ENCODE peak calls at places on chromosomes 4 and X, in eight cellular contexts. V is fibroblast of pulmonary artery; I is lung; Q is suprapubic skin; R is foreskin fibroblast; Z is CD8-positive, alpha-beta T cell; D is AG10803; X is spleen. L is an unnamed sample.

GRCh38 chrX:39969099-39969825 is 128.5 kb downstream of the BCOR start:
- DNase-seq in V (no peak), X (no peak), I (no peak), Z (peak; percentile 29), R (no peak), Q (no peak), D (no peak), L (no peak)

GRCh38 chrX:110846071-110846470 is 50.5 kb upstream of the CHRDL1 start:
- DNase-seq in R (peak; percentile 4), Q (no peak), I (no peak), D (no peak), X (no peak), V (no peak), Z (no peak), L (no peak)

GRCh38 chr4:165328101-165328425 is 594 bp downstream of the MSMO1 start:
- DNase-seq in D (peak; percentile 28), V (no peak), X (no peak), I (no peak), R (no peak), Z (no peak), Q (no peak), L (no peak)

GRCh38 chr4:14608630-14609029 is 393.7 kb upstream of the CPEB2 start:
- DNase-seq in Z (no peak), I (no peak), Q (no peak), D (no peak), V (no peak), X (no peak), R (no peak), L (no peak)

GRCh38 chr4:10611673-10612072 is 72.9 kb downstream of the CLNK start:
- DNase-seq in R (peak; percentile 85), V (peak; percentile 86), D (peak; percentile 75), Q (no peak), I (no peak), Z (no peak), X (no peak), L (peak; percentile 89)

GRCh38 chr4:169314906-169315305 is 44.1 kb upstream of the SH3RF1 start:
- DNase-seq in Z (no peak), I (peak; percentile 68), X (no peak), D (peak; percentile 25), R (peak; percentile 67), V (peak; percentile 68), Q (no peak), L (peak; percentile 77)

GRCh38 chrX:150869450-150869849 is 29.0 kb downstream of the CD99L2 start:
- DNase-seq in R (no peak), Q (no peak), V (no peak), Z (no peak), I (no peak), X (no peak), D (no peak), L (no peak)

GRCh38 chr4:171962110-171962509 is 148.9 kb downstream of the GALNTL6 start:
- DNase-seq in R (no peak), D (no peak), V (no peak), I (no peak), X (no peak), Q (no peak), Z (no peak), L (no peak)

GRCh38 chr4:175238827-175239517 is 320.8 kb downstream of the ADAM29 start:
- DNase-seq in D (no peak), Z (no peak), Q (no peak), V (no peak), I (no peak), X (no peak), R (no peak), L (no peak)

GRCh38 chr4:72430988-72431387 is 138.0 kb downstream of the ADAMTS3 start:
- DNase-seq in I (no peak), D (no peak), X (no peak), Z (no peak), V (no peak), R (no peak), Q (no peak), L (no peak)

GRCh38 chr4:8867624-8868320 is 3.9 kb downstream of the HMX1 start:
- DNase-seq in I (no peak), X (no peak), D (no peak), Q (no peak), R (no peak), V (no peak), Z (no peak), L (no peak)

GRCh38 chr4:116358633-116359222 is 726.6 kb downstream of the TRAM1L1 start:
- DNase-seq in Z (no peak), Q (no peak), D (peak; percentile 49), X (no peak), I (peak; percentile 76), V (peak; percentile 65), R (peak; percentile 20), L (peak; percentile 83)

GRCh38 chrX:121504148-121504547 is 456.7 kb downstream of the GLUD2 start:
- DNase-seq in Q (no peak), X (no peak), R (no peak), I (no peak), V (no peak), D (no peak), Z (no peak), L (no peak)

GRCh38 chr4:46648088-46648744 is 258.3 kb upstream of the GABRA2 start:
- DNase-seq in D (no peak), I (no peak), V (peak; percentile 72), R (no peak), Q (no peak), X (no peak), Z (no peak), L (peak; percentile 1)

GRCh38 chr4:182015893-182016292 is 227.3 kb upstream of the TENM3 start:
- DNase-seq in Q (no peak), Z (no peak), D (peak; percentile 33), X (no peak), R (no peak), V (no peak), I (no peak), L (peak; percentile 43)

GRCh38 chr4:30916337-30917274 is 196.4 kb downstream of the PCDH7 start:
- DNase-seq in I (no peak), Z (no peak), V (no peak), D (no peak), Q (no peak), R (no peak), X (no peak), L (no peak)

GRCh38 chr4:784401-785331 is 41.3 kb downstream of the CPLX1 start:
- DNase-seq in V (no peak), D (no peak), X (no peak), I (no peak), Q (no peak), R (no peak), Z (no peak), L (no peak)

GRCh38 chrX:15737957-15738685 is at the start of gene CA5B:
- DNase-seq in R (peak; percentile 66), V (peak; percentile 91), Q (peak; percentile 94), Z (peak; percentile 94), X (peak; percentile 99), D (peak; percentile 82), I (peak; percentile 97), L (peak; percentile 88)

GRCh38 chr4:13455411-13455810 is 28.7 kb downstream of the RAB28 start:
- DNase-seq in D (peak; percentile 51), Z (no peak), X (no peak), Q (no peak), R (peak; percentile 9), I (no peak), V (peak; percentile 13), L (peak; percentile 10)

GRCh38 chrX:7927259-7928167 is at the start of gene PNPLA4:
- DNase-seq in I (peak; percentile 91), V (peak; percentile 81), R (peak; percentile 64), D (peak; percentile 58), X (peak; percentile 97), Q (peak; percentile 82), Z (peak; percentile 65), L (peak; percentile 85)
- H3K4me3 ChIP-seq in I (peak within 1 kb of the TSS; percentile 68), V (peak within 1 kb of the TSS; percentile 66), R (peak within 1 kb of the TSS; percentile 66), D (peak within 1 kb of the TSS; percentile 59), X (peak within 1 kb of the TSS; percentile 56), Q (peak within 1 kb of the TSS; percentile 56), Z (peak within 1 kb of the TSS; percentile 85), L (peak within 1 kb of the TSS; percentile 64)

GRCh38 chr4:55507612-55508011 is 39.1 kb downstream of the CLOCK start:
- DNase-seq in V (no peak), Q (no peak), R (no peak), I (no peak), Z (no peak), D (peak; percentile 43), X (no peak), L (no peak)

GRCh38 chr4:55512077-55512476 is 34.6 kb downstream of the CLOCK start:
- DNase-seq in Z (no peak), Q (no peak), I (no peak), R (no peak), D (no peak), X (no peak), V (no peak), L (no peak)

GRCh38 chr4:55510685-55511084 is 36.0 kb downstream of the CLOCK start:
- DNase-seq in I (no peak), Z (no peak), D (no peak), X (no peak), R (no peak), Q (no peak), V (no peak), L (no peak)

GRCh38 chr4:55512922-55513571 is 33.7 kb downstream of the CLOCK start:
- DNase-seq in X (no peak), I (no peak), D (no peak), R (no peak), Q (no peak), V (no peak), Z (no peak), L (no peak)

GRCh38 chr4:55509272-55509671 is 37.4 kb downstream of the CLOCK start:
- DNase-seq in Z (no peak), I (no peak), Q (no peak), X (no peak), D (no peak), R (no peak), V (no peak), L (peak; percentile 12)
- TF ChIP-seq CTCF in Z (no peak), I (no peak), Q (no peak), X (no peak), D (no peak), R (no peak), V (no peak), L (no peak)

GRCh38 chr4:87973283-87974169 is 2.0 kb upstream of the SPP1 start:
- DNase-seq in I (no peak), R (peak; percentile 67), D (peak; percentile 93), Q (no peak), V (peak; percentile 70), Z (no peak), X (peak; percentile 66), L (peak; percentile 89)
- H3K4me3 ChIP-seq in I (no peak overlapping the region), R (peak overlapping the region; percentile 45), D (peak overlapping the region; percentile 47), Q (no peak overlapping the region), V (no peak overlapping the region), Z (no peak overlapping the region), X (no peak overlapping the region), L (peak overlapping the region; percentile 17)

GRCh38 chrX:155056471-155056870 is 14.5 kb downstream of the CMC4 start:
- DNase-seq in Z (no peak), X (no peak), I (no peak), D (no peak), R (no peak), V (no peak), Q (no peak), L (no peak)

GRCh38 chrX:155055494-155055893 is 15.4 kb downstream of the CMC4 start:
- DNase-seq in I (no peak), D (no peak), Q (no peak), Z (no peak), V (no peak), R (no peak), X (no peak), L (no peak)

GRCh38 chrX:155053656-155054055 is 17.3 kb downstream of the CMC4 start:
- DNase-seq in D (no peak), X (no peak), V (no peak), R (no peak), Q (no peak), I (no peak), Z (no peak), L (no peak)

GRCh38 chrX:155054255-155054654 is 16.7 kb downstream of the CMC4 start:
- DNase-seq in V (no peak), Q (no peak), Z (no peak), D (no peak), I (no peak), X (no peak), R (no peak), L (no peak)

GRCh38 chrX:155056877-155057792 is 13.8 kb downstream of the CMC4 start:
- DNase-seq in X (peak; percentile 85), R (peak; percentile 53), I (peak; percentile 64), V (peak; percentile 83), Q (no peak), D (peak; percentile 70), Z (peak; percentile 27), L (peak; percentile 72)
- TF ChIP-seq CTCF in X (peak; percentile 89), R (peak; percentile 64), I (peak; percentile 75), V (peak; percentile 63), Q (peak; percentile 24), D (peak; percentile 72), Z (peak; percentile 64), L (peak; percentile 71)